ENCODE peak calls at places on chromosomes 2 and 18, in four cellular contexts. One of them, this sample, is unnamed.

GRCh38 chr2:98739020-98739419 is 8.1 kb upstream of the MGAT4A start:
- DNase-seq in pancreas: no peak
- DNase-seq in GM23338: no peak
- DNase-seq in neural crest cell: no peak
- DNase-seq in this sample: no peak

GRCh38 chr2:100893753-100894530 is 74.0 kb downstream of the NPAS2 start:
- DNase-seq in pancreas: no peak
- DNase-seq in GM23338: no peak
- DNase-seq in neural crest cell: no peak
- DNase-seq in this sample: no peak

GRCh38 chr2:25250331-25251031 is 82.1 kb upstream of the POMC start:
- DNase-seq in pancreas: peak
- DNase-seq in GM23338: peak
- DNase-seq in neural crest cell: no peak
- DNase-seq in this sample: peak

GRCh38 chr2:19675003-19675629 is 226.7 kb downstream of the TTC32 start:
- DNase-seq in pancreas: no peak
- DNase-seq in GM23338: no peak
- DNase-seq in neural crest cell: no peak
- DNase-seq in this sample: no peak

GRCh38 chr18:63155169-63155852 is 164.3 kb downstream of the BCL2 start:
- DNase-seq in pancreas: peak
- DNase-seq in GM23338: peak
- DNase-seq in neural crest cell: peak
- DNase-seq in this sample: peak

GRCh38 chr18:26461405-26461804 is 86.9 kb downstream of the KCTD1 start:
- DNase-seq in pancreas: no peak
- DNase-seq in GM23338: no peak
- DNase-seq in neural crest cell: no peak
- DNase-seq in this sample: no peak

GRCh38 chr2:196925768-196926561 is 542 bp downstream of the PGAP1 start:
- DNase-seq in pancreas: peak
- DNase-seq in GM23338: peak
- DNase-seq in neural crest cell: peak
- DNase-seq in this sample: peak

GRCh38 chr18:64380117-64380516 is 231.2 kb upstream of the LINC00305 start:
- DNase-seq in pancreas: no peak
- DNase-seq in GM23338: no peak
- DNase-seq in neural crest cell: no peak
- DNase-seq in this sample: no peak

GRCh38 chr2:201768918-201769317 is 11.8 kb downstream of the ALS2 start:
- DNase-seq in pancreas: no peak
- DNase-seq in GM23338: no peak
- DNase-seq in neural crest cell: no peak
- DNase-seq in this sample: no peak

GRCh38 chr2:174600349-174600748 is 2.7 kb upstream of the WIPF1 start:
- DNase-seq in pancreas: no peak
- DNase-seq in GM23338: no peak
- DNase-seq in neural crest cell: no peak
- DNase-seq in this sample: no peak

GRCh38 chr2:239049421-239050251 is 201.8 kb downstream of the TWIST2 start:
- DNase-seq in pancreas: peak
- DNase-seq in GM23338: no peak
- DNase-seq in neural crest cell: no peak
- DNase-seq in this sample: no peak

GRCh38 chr2:238046871-238047270 is 13.9 kb upstream of the SCLY start:
- DNase-seq in pancreas: no peak
- DNase-seq in GM23338: no peak
- DNase-seq in neural crest cell: no peak
- DNase-seq in this sample: no peak

GRCh38 chr2:197286805-197287595 is 23.6 kb downstream of the ANKRD44 start:
- DNase-seq in pancreas: no peak
- DNase-seq in GM23338: no peak
- DNase-seq in neural crest cell: no peak
- DNase-seq in this sample: no peak

GRCh38 chr2:74606927-74607326 is 41.2 kb downstream of the M1AP start:
- DNase-seq in pancreas: no peak
- DNase-seq in GM23338: no peak
- DNase-seq in neural crest cell: no peak
- DNase-seq in this sample: no peak

GRCh38 chr2:21097331-21097730 is 26.4 kb upstream of the TDRD15 start:
- DNase-seq in pancreas: no peak
- DNase-seq in GM23338: no peak
- DNase-seq in neural crest cell: no peak
- DNase-seq in this sample: no peak

GRCh38 chr2:16674154-16674553 is 8.5 kb upstream of the CYRIA start:
- DNase-seq in pancreas: no peak
- DNase-seq in GM23338: no peak
- DNase-seq in neural crest cell: no peak
- DNase-seq in this sample: no peak

GRCh38 chr18:70499218-70499691 is 210.4 kb downstream of the SOCS6 start:
- DNase-seq in pancreas: no peak
- DNase-seq in GM23338: peak
- DNase-seq in neural crest cell: no peak
- DNase-seq in this sample: no peak

GRCh38 chr2:55029098-55029497 is 21.2 kb downstream of the RTN4 start:
- DNase-seq in pancreas: no peak
- DNase-seq in GM23338: no peak
- DNase-seq in neural crest cell: no peak
- DNase-seq in this sample: no peak

GRCh38 chr2:86477349-86477748 is 36.2 kb downstream of the KDM3A start:
- DNase-seq in pancreas: no peak
- DNase-seq in GM23338: no peak
- DNase-seq in neural crest cell: no peak
- DNase-seq in this sample: no peak

GRCh38 chr2:105393373-105394055 is 5.3 kb downstream of the FHL2 start:
- DNase-seq in pancreas: no peak
- DNase-seq in GM23338: no peak
- DNase-seq in neural crest cell: no peak
- DNase-seq in this sample: no peak

GRCh38 chr2:228446732-228447131 is 265.2 kb upstream of the SPHKAP start:
- DNase-seq in pancreas: no peak
- DNase-seq in GM23338: peak
- DNase-seq in neural crest cell: no peak
- DNase-seq in this sample: no peak

GRCh38 chr2:240818543-240819403 is 1.2 kb downstream of the KIF1A start:
- DNase-seq in pancreas: peak
- DNase-seq in GM23338: peak
- DNase-seq in neural crest cell: peak
- DNase-seq in this sample: peak

GRCh38 chr2:216292886-216293291 is 79.4 kb downstream of the MARCHF4 start:
- DNase-seq in pancreas: no peak
- DNase-seq in GM23338: no peak
- DNase-seq in neural crest cell: no peak
- DNase-seq in this sample: no peak

GRCh38 chr2:237473474-237474453 is 13.3 kb upstream of the MLPH start:
- DNase-seq in pancreas: no peak
- DNase-seq in GM23338: no peak
- DNase-seq in neural crest cell: no peak
- DNase-seq in this sample: no peak

GRCh38 chr2:131058214-131058613 is 35.0 kb downstream of the FAM168B start:
- DNase-seq in pancreas: no peak
- DNase-seq in GM23338: no peak
- DNase-seq in neural crest cell: no peak
- DNase-seq in this sample: no peak

GRCh38 chr2:78979380-78980238 is 45.9 kb upstream of the REG3G start:
- DNase-seq in pancreas: no peak
- DNase-seq in GM23338: peak
- DNase-seq in neural crest cell: peak
- DNase-seq in this sample: peak

GRCh38 chr2:239186958-239187357 is 213.9 kb downstream of the HDAC4 start:
- DNase-seq in pancreas: no peak
- DNase-seq in GM23338: no peak
- DNase-seq in neural crest cell: no peak
- DNase-seq in this sample: no peak

GRCh38 chr2:161576421-161576820 is 47.8 kb upstream of the SLC4A10 start:
- DNase-seq in pancreas: no peak
- DNase-seq in GM23338: peak
- DNase-seq in neural crest cell: no peak
- DNase-seq in this sample: no peak

GRCh38 chr2:148527488-148528340 is 116.8 kb upstream of the EPC2 start:
- DNase-seq in pancreas: no peak
- DNase-seq in GM23338: no peak
- DNase-seq in neural crest cell: no peak
- DNase-seq in this sample: no peak

DNA sequence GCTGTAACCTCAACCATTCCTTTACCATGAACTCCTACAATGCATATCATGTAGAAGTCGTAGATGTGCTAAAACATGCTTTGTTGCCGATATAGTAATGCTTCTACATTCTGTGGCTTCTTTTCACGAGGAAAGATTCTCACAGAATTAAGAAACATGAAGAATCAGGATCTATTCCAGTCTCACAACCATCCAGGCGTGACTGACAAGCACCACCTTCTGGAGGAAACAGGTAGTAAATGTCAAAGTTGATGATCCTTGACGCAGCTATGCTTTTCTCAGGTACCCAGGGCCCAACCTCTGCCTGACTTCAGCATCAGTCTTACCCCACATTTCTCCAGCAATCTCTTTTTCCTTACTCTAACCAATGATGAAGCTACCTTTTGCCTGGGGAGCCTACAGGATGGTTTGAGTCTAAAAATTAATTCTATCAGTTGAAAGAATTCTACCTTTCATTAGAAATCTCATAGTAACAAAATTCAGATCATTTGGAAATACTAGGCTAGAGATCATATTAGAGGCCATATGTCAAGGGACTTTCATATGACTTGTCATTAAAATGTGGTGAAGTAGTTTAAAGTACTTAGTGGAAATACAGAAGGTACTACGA is 123.3 kb upstream of the RND3 start:
- DNase-seq in pancreas: no peak
- DNase-seq in GM23338: peak
- DNase-seq in neural crest cell: peak
- DNase-seq in this sample: no peak
- TF ChIP-seq CTCF in pancreas: peak
- TF ChIP-seq CTCF in GM23338: peak
- TF ChIP-seq CTCF in neural crest cell: peak
- TF ChIP-seq CTCF in this sample: peak

GRCh38 chr2:146677280-146677679 is 1167.5 kb upstream of the ACVR2A start:
- DNase-seq in pancreas: no peak
- DNase-seq in GM23338: peak
- DNase-seq in neural crest cell: no peak
- DNase-seq in this sample: no peak
- TF ChIP-seq CTCF in pancreas: no peak
- TF ChIP-seq CTCF in GM23338: peak
- TF ChIP-seq CTCF in neural crest cell: no peak
- TF ChIP-seq CTCF in this sample: no peak

DNA sequence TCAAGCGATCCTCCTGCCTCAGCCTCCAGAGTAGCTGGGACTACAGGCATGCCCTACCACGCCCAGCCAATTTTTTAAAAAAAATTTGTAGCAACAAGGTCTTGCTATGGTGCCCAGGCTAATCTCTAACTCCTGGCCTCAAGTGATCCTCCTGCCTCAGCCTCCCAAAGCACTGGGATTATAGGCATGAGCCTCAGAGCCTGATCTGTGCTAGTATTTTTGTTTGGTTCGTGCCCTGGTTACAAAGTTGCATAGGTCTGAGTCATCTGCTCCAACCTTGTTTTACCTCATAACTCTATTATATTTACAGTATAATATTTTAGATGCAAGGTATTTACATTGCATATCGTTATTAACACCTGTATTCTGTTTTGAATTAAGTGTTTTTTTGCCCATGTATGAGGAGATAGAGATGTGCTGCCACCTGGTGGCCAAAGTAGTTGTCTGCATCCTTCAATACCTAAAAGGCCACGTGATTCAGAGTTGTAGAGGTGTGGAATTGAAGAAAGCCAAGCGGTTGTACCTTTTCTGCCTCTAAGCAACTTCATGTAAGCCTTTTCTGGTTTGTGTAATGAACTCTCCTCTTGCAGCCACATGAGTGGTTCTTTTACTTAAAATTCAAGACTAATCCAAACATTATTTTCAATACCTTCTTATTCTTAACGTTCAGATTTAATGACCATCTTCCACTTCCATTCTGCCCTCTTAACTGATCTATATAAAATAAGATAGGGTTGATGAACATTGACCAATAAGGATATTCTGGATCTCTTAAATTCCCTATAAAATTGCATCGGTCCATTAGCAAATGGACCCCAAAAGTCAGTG is 19.9 kb upstream of the CABYR start:
- DNase-seq in pancreas: no peak
- DNase-seq in GM23338: peak
- DNase-seq in neural crest cell: peak
- DNase-seq in this sample: peak
- TF ChIP-seq CTCF in pancreas: peak
- TF ChIP-seq CTCF in GM23338: peak
- TF ChIP-seq CTCF in neural crest cell: peak
- TF ChIP-seq CTCF in this sample: peak

GRCh38 chr2:120251077-120251476 is 1.6 kb upstream of the RALB start:
- DNase-seq in pancreas: no peak
- DNase-seq in GM23338: no peak
- DNase-seq in neural crest cell: no peak
- DNase-seq in this sample: no peak
- TF ChIP-seq CTCF in pancreas: no peak
- TF ChIP-seq CTCF in GM23338: no peak
- TF ChIP-seq CTCF in neural crest cell: no peak
- TF ChIP-seq CTCF in this sample: no peak

GRCh38 chr2:184597571-184597980 is 753 bp upstream of the ZNF804A start:
- DNase-seq in pancreas: no peak
- DNase-seq in GM23338: peak
- DNase-seq in neural crest cell: peak
- DNase-seq in this sample: peak

GRCh38 chr2:184599054-184599874 is 935 bp downstream of the ZNF804A start:
- DNase-seq in pancreas: no peak
- DNase-seq in GM23338: no peak
- DNase-seq in neural crest cell: no peak
- DNase-seq in this sample: no peak

GRCh38 chr2:184597996-184598312 is 375 bp upstream of the ZNF804A start:
- DNase-seq in pancreas: no peak
- DNase-seq in GM23338: peak
- DNase-seq in neural crest cell: no peak
- DNase-seq in this sample: peak

GRCh38 chr2:184598313-184599053 is at the start of gene ZNF804A:
- DNase-seq in pancreas: peak
- DNase-seq in GM23338: peak
- DNase-seq in neural crest cell: peak
- DNase-seq in this sample: peak

GRCh38 chr2:184596819-184597411 is 1.4 kb upstream of the ZNF804A start:
- DNase-seq in pancreas: no peak
- DNase-seq in GM23338: peak
- DNase-seq in neural crest cell: no peak
- DNase-seq in this sample: no peak
- TF ChIP-seq CTCF in pancreas: no peak
- TF ChIP-seq CTCF in GM23338: peak
- TF ChIP-seq CTCF in neural crest cell: no peak
- TF ChIP-seq CTCF in this sample: no peak

DNA sequence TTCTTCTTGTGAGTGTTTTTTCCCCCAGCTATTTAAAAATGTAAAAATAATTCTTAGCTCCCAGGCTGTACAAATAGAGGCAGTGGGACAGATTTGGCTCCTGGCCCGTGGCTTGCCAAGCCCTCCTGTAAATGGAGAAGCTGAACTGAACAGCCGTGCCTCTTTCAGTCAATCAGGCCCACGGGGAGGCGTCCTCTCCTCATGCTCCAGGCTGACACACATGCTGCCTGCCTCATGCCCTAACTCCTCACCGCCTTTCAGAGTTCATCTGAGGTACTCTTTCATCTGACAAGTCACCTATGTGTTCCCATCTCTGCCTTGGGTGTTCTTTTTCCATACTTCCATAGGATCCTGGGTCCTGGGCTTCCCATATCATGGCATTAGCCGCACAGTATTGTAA is 58.9 kb downstream of the BMP10 start:
- DNase-seq in pancreas: no peak
- DNase-seq in GM23338: no peak
- DNase-seq in neural crest cell: no peak
- DNase-seq in this sample: no peak
- TF ChIP-seq CTCF in pancreas: no peak
- TF ChIP-seq CTCF in GM23338: no peak
- TF ChIP-seq CTCF in neural crest cell: no peak
- TF ChIP-seq CTCF in this sample: no peak